ENCODE peak calls at places on chromosome 17, in ten cellular contexts. One of them, this sample, is unnamed.

GRCh38 chr17:50452627-50453300 is 15.9 kb downstream of the CHAD start:
- DNase-seq in stomach: no peak
- DNase-seq in A549: no peak
- DNase-seq in upper lobe of left lung: no peak
- DNase-seq in ovary: no peak
- DNase-seq in transverse colon: peak; percentile 82
- DNase-seq in esophagus muscularis mucosa: no peak
- DNase-seq in GM12878: peak; percentile 8
- DNase-seq in sigmoid colon: no peak
- DNase-seq in HepG2: no peak
- DNase-seq in this sample: no peak

GRCh38 chr17:20095366-20096080 is 86.4 kb downstream of the SPECC1 start:
- DNase-seq in stomach: peak; percentile 57
- DNase-seq in A549: peak; percentile 67
- DNase-seq in upper lobe of left lung: peak; percentile 42
- DNase-seq in ovary: peak; percentile 76
- DNase-seq in transverse colon: peak; percentile 22
- DNase-seq in esophagus muscularis mucosa: no peak
- DNase-seq in GM12878: no peak
- DNase-seq in sigmoid colon: peak; percentile 78
- DNase-seq in HepG2: peak; percentile 43
- DNase-seq in this sample: peak; percentile 62

GRCh38 chr17:55238931-55239297 is 25.8 kb upstream of the HLF start:
- DNase-seq in stomach: no peak
- DNase-seq in A549: peak; percentile 49
- DNase-seq in upper lobe of left lung: no peak
- DNase-seq in ovary: no peak
- DNase-seq in transverse colon: no peak
- DNase-seq in esophagus muscularis mucosa: no peak
- DNase-seq in GM12878: no peak
- DNase-seq in sigmoid colon: no peak
- DNase-seq in HepG2: peak; percentile 44
- DNase-seq in this sample: no peak

GRCh38 chr17:57945999-57946797 is 9.0 kb downstream of the CUEDC1 start:
- DNase-seq in stomach: no peak
- DNase-seq in A549: no peak
- DNase-seq in upper lobe of left lung: no peak
- DNase-seq in ovary: no peak
- DNase-seq in transverse colon: no peak
- DNase-seq in esophagus muscularis mucosa: no peak
- DNase-seq in GM12878: no peak
- DNase-seq in sigmoid colon: no peak
- DNase-seq in HepG2: no peak
- DNase-seq in this sample: no peak

GRCh38 chr17:79851461-79851817 is 12.2 kb upstream of the CBX4 start:
- DNase-seq in stomach: peak; percentile 81
- DNase-seq in A549: no peak
- DNase-seq in upper lobe of left lung: no peak
- DNase-seq in ovary: no peak
- DNase-seq in transverse colon: peak; percentile 76
- DNase-seq in esophagus muscularis mucosa: no peak
- DNase-seq in GM12878: no peak
- DNase-seq in sigmoid colon: no peak
- DNase-seq in HepG2: no peak
- DNase-seq in this sample: no peak

GRCh38 chr17:31433091-31433790 is 41.8 kb downstream of the RAB11FIP4 start:
- DNase-seq in stomach: no peak
- DNase-seq in A549: no peak
- DNase-seq in upper lobe of left lung: peak; percentile 61
- DNase-seq in ovary: no peak
- DNase-seq in transverse colon: no peak
- DNase-seq in esophagus muscularis mucosa: no peak
- DNase-seq in GM12878: no peak
- DNase-seq in sigmoid colon: no peak
- DNase-seq in HepG2: no peak
- DNase-seq in this sample: no peak

GRCh38 chr17:56172517-56172982 is 19.3 kb downstream of the ANKFN1 start:
- DNase-seq in stomach: no peak
- DNase-seq in A549: no peak
- DNase-seq in upper lobe of left lung: no peak
- DNase-seq in ovary: no peak
- DNase-seq in transverse colon: no peak
- DNase-seq in esophagus muscularis mucosa: no peak
- DNase-seq in GM12878: no peak
- DNase-seq in sigmoid colon: peak; percentile 67
- DNase-seq in HepG2: no peak
- DNase-seq in this sample: no peak

GRCh38 chr17:1181769-1182137 is 2.0 kb upstream of the ABR start:
- DNase-seq in stomach: no peak
- DNase-seq in A549: no peak
- DNase-seq in upper lobe of left lung: no peak
- DNase-seq in ovary: no peak
- DNase-seq in transverse colon: no peak
- DNase-seq in esophagus muscularis mucosa: no peak
- DNase-seq in GM12878: no peak
- DNase-seq in sigmoid colon: no peak
- DNase-seq in HepG2: no peak
- DNase-seq in this sample: no peak

GRCh38 chr17:50908860-50909764 is 43.0 kb upstream of the TOB1 start:
- DNase-seq in stomach: peak; percentile 95
- DNase-seq in A549: no peak
- DNase-seq in upper lobe of left lung: peak; percentile 73
- DNase-seq in ovary: peak; percentile 70
- DNase-seq in transverse colon: no peak
- DNase-seq in esophagus muscularis mucosa: no peak
- DNase-seq in GM12878: no peak
- DNase-seq in sigmoid colon: no peak
- DNase-seq in HepG2: peak; percentile 93
- DNase-seq in this sample: peak; percentile 53

GRCh38 chr17:31320791-31321190 is 631 bp downstream of the EVI2A start:
- DNase-seq in stomach: no peak
- DNase-seq in A549: no peak
- DNase-seq in upper lobe of left lung: no peak
- DNase-seq in ovary: no peak
- DNase-seq in transverse colon: no peak
- DNase-seq in esophagus muscularis mucosa: no peak
- DNase-seq in GM12878: no peak
- DNase-seq in sigmoid colon: no peak
- DNase-seq in HepG2: no peak
- DNase-seq in this sample: no peak

GRCh38 chr17:34571428-34572130 is 7.8 kb upstream of the TMEM132E start:
- DNase-seq in stomach: no peak
- DNase-seq in A549: no peak
- DNase-seq in upper lobe of left lung: no peak
- DNase-seq in ovary: no peak
- DNase-seq in transverse colon: no peak
- DNase-seq in esophagus muscularis mucosa: no peak
- DNase-seq in GM12878: no peak
- DNase-seq in sigmoid colon: no peak
- DNase-seq in HepG2: no peak
- DNase-seq in this sample: no peak

DNA sequence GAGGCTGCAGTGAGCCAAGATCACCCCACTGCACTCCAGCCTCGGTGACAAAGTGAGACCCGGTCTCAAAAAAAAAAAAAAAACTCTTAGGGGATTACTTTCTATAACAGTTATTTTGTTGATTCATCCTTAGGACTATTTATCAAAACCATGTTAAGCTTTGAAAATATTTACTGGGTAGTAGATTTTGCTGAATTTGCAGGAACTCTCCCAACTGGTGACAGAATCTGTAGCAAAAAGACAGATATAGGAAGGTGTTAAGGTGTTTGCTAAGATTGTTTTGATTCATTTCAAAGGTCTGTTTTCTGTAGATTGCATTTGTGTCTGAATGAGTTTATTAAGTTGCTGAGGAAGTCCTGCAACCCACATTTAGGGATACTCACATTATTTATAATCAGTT is 192.6 kb downstream of the PRKCA start:
- DNase-seq in stomach: no peak
- DNase-seq in A549: no peak
- DNase-seq in upper lobe of left lung: no peak
- DNase-seq in ovary: no peak
- DNase-seq in transverse colon: no peak
- DNase-seq in esophagus muscularis mucosa: no peak
- DNase-seq in GM12878: no peak
- DNase-seq in sigmoid colon: no peak
- DNase-seq in HepG2: no peak
- DNase-seq in this sample: no peak
- TF ChIP-seq EP300 in stomach: no peak
- TF ChIP-seq EP300 in A549: no peak
- TF ChIP-seq EP300 in upper lobe of left lung: no peak
- TF ChIP-seq EP300 in ovary: no peak
- TF ChIP-seq EP300 in transverse colon: no peak
- TF ChIP-seq EP300 in esophagus muscularis mucosa: no peak
- TF ChIP-seq EP300 in GM12878: no peak
- TF ChIP-seq EP300 in sigmoid colon: no peak
- TF ChIP-seq EP300 in HepG2: no peak
- TF ChIP-seq EP300 in this sample: no peak

GRCh38 chr17:64276961-64277505 is 14.0 kb upstream of the TEX2 start:
- DNase-seq in stomach: no peak
- DNase-seq in A549: no peak
- DNase-seq in upper lobe of left lung: no peak
- DNase-seq in ovary: no peak
- DNase-seq in transverse colon: no peak
- DNase-seq in esophagus muscularis mucosa: no peak
- DNase-seq in GM12878: no peak
- DNase-seq in sigmoid colon: no peak
- DNase-seq in HepG2: no peak
- DNase-seq in this sample: no peak

GRCh38 chr17:64282753-64283080 is 19.7 kb upstream of the TEX2 start:
- DNase-seq in stomach: no peak
- DNase-seq in A549: no peak
- DNase-seq in upper lobe of left lung: no peak
- DNase-seq in ovary: no peak
- DNase-seq in transverse colon: no peak
- DNase-seq in esophagus muscularis mucosa: no peak
- DNase-seq in GM12878: no peak
- DNase-seq in sigmoid colon: no peak
- DNase-seq in HepG2: no peak
- DNase-seq in this sample: no peak

GRCh38 chr17:64278614-64279013 is 15.6 kb upstream of the TEX2 start:
- DNase-seq in stomach: no peak
- DNase-seq in A549: no peak
- DNase-seq in upper lobe of left lung: no peak
- DNase-seq in ovary: no peak
- DNase-seq in transverse colon: peak; percentile 20
- DNase-seq in esophagus muscularis mucosa: no peak
- DNase-seq in GM12878: no peak
- DNase-seq in sigmoid colon: no peak
- DNase-seq in HepG2: no peak
- DNase-seq in this sample: no peak

GRCh38 chr17:64277831-64278562 is 14.9 kb upstream of the TEX2 start:
- DNase-seq in stomach: no peak
- DNase-seq in A549: no peak
- DNase-seq in upper lobe of left lung: no peak
- DNase-seq in ovary: peak; percentile 46
- DNase-seq in transverse colon: no peak
- DNase-seq in esophagus muscularis mucosa: no peak
- DNase-seq in GM12878: no peak
- DNase-seq in sigmoid colon: no peak
- DNase-seq in HepG2: no peak
- DNase-seq in this sample: no peak

DNA sequence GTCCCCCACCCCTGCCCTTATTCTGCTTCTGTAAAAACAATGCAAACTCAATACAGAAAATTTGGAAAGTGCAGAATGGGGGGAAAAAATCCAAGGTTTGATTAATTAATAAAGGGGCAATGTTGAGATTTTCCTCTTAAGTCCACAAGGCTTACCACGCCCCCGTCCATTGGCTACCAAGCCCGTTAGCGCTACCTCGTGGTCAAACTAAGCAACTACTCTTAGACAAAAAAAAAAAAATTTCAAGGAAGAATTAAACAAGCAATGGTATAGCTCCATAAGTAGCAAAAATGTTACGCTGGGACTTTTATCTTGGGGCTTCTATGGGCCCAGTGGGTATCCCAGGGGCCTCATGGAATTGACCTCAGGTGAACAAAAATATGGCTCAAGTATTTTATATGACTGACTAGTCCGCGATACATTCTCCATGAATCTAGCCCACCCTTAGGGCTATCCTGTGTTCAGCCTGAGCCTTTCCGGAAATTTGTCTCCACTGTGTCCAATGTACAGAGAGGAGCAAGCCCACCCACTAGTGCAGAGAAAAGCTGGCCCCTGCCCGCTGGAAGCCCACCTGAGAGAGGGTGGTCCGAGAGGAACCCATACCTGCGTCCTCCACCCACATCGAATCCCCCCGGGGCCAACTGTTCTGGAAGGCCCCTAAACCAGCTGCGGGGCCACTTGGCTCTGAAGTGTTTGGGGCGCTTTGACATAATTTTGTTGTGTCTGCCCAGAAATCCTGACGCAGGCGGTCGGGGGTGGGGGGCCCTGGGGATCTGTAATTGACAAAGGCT is 19.1 kb upstream of the TEX2 start:
- DNase-seq in stomach: peak; percentile 68
- DNase-seq in A549: peak; percentile 68
- DNase-seq in upper lobe of left lung: no peak
- DNase-seq in ovary: peak; percentile 57
- DNase-seq in transverse colon: peak; percentile 45
- DNase-seq in esophagus muscularis mucosa: no peak
- DNase-seq in GM12878: peak; percentile 17
- DNase-seq in sigmoid colon: peak; percentile 82
- DNase-seq in HepG2: peak; percentile 72
- DNase-seq in this sample: no peak
- TF ChIP-seq EP300 in stomach: no peak
- TF ChIP-seq EP300 in A549: no peak
- TF ChIP-seq EP300 in upper lobe of left lung: no peak
- TF ChIP-seq EP300 in ovary: no peak
- TF ChIP-seq EP300 in transverse colon: no peak
- TF ChIP-seq EP300 in esophagus muscularis mucosa: no peak
- TF ChIP-seq EP300 in GM12878: no peak
- TF ChIP-seq EP300 in sigmoid colon: no peak
- TF ChIP-seq EP300 in HepG2: no peak
- TF ChIP-seq EP300 in this sample: peak; percentile 27

DNA sequence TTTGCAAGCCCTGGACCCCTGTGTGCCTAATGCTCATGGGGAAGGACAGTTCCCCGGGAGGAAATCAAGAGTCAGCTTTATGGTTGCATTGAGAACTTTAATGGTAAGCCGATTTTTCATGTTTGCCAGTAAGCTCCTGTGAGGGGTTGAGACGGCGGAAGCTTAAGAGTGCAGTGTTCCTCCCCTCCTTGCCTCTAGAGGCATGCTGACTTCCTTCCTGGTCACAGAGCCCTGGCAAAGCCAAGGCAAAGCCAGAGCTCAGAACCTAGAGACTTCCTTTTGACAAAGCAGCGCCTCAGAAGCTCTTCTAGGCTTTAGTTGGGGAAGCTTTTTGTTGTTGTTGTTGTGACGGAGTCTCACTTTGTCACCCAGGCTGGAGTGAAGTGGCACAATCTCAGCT is 2.7 kb upstream of the HEATR9 start:
- DNase-seq in stomach: no peak
- DNase-seq in A549: no peak
- DNase-seq in upper lobe of left lung: no peak
- DNase-seq in ovary: no peak
- DNase-seq in transverse colon: no peak
- DNase-seq in esophagus muscularis mucosa: no peak
- DNase-seq in GM12878: no peak
- DNase-seq in sigmoid colon: no peak
- DNase-seq in HepG2: no peak
- DNase-seq in this sample: no peak
- TF ChIP-seq EP300 in stomach: no peak
- TF ChIP-seq EP300 in A549: no peak
- TF ChIP-seq EP300 in upper lobe of left lung: no peak
- TF ChIP-seq EP300 in ovary: no peak
- TF ChIP-seq EP300 in transverse colon: no peak
- TF ChIP-seq EP300 in esophagus muscularis mucosa: no peak
- TF ChIP-seq EP300 in GM12878: no peak
- TF ChIP-seq EP300 in sigmoid colon: no peak
- TF ChIP-seq EP300 in HepG2: no peak
- TF ChIP-seq EP300 in this sample: no peak

GRCh38 chr17:77585142-77585860 is 373.2 kb upstream of the TNRC6C start:
- DNase-seq in stomach: no peak
- DNase-seq in A549: no peak
- DNase-seq in upper lobe of left lung: no peak
- DNase-seq in ovary: no peak
- DNase-seq in transverse colon: no peak
- DNase-seq in esophagus muscularis mucosa: no peak
- DNase-seq in GM12878: no peak
- DNase-seq in sigmoid colon: no peak
- DNase-seq in HepG2: no peak
- DNase-seq in this sample: no peak
- TF ChIP-seq EP300 in stomach: no peak
- TF ChIP-seq EP300 in A549: no peak
- TF ChIP-seq EP300 in upper lobe of left lung: no peak
- TF ChIP-seq EP300 in ovary: no peak
- TF ChIP-seq EP300 in transverse colon: no peak
- TF ChIP-seq EP300 in esophagus muscularis mucosa: no peak
- TF ChIP-seq EP300 in GM12878: no peak
- TF ChIP-seq EP300 in sigmoid colon: no peak
- TF ChIP-seq EP300 in HepG2: no peak
- TF ChIP-seq EP300 in this sample: no peak

This sample was measured in tibial nerve.